ENCODE peak calls at places on chromosomes 13 and 19, in ten cellular contexts. I is HL-60, Y is stromal cell of bone marrow, O is anterior cingulate cortex, B is WTC11, M is AG10803, A is kidney tubule cell, X is sigmoid colon, D is fibroblast of lung, G is iris pigment epithelial cell. Q is an unnamed sample.

GRCh38 chr19:19866599-19867248 is 1.0 kb downstream of the ZNF253 start:
- DNase-seq in O (no peak), I (peak; percentile 50), B (peak; percentile 76), D (peak; percentile 17), Y (no peak), G (peak; percentile 18), A (peak; percentile 25), M (peak; percentile 1), X (no peak), Q (no peak)

GRCh38 chr19:5171711-5172110 is 168.9 kb downstream of the PTPRS start:
- DNase-seq in D (no peak), A (peak; percentile 17), B (no peak), I (no peak), G (peak; percentile 37), M (no peak), X (no peak), O (no peak), Y (no peak), Q (no peak)

GRCh38 chr13:71770710-71771109 is 96.3 kb downstream of the DACH1 start:
- DNase-seq in D (no peak), G (no peak), X (no peak), Y (no peak), A (peak; percentile 50), B (no peak), O (no peak), I (no peak), M (no peak), Q (no peak)

GRCh38 chr13:46675016-46675415 is 121.9 kb downstream of the ESD start:
- DNase-seq in I (no peak), G (no peak), D (peak; percentile 39), M (no peak), A (no peak), O (no peak), X (no peak), B (no peak), Y (no peak), Q (no peak)

GRCh38 chr19:13102666-13103584 is at the start of gene LYL1:
- DNase-seq in I (peak; percentile 92), A (no peak), B (peak; percentile 67), X (peak; percentile 83), O (no peak), D (no peak), G (peak; percentile 53), Y (no peak), M (no peak), Q (no peak)

GRCh38 chr13:25067054-25067453 is 28.9 kb upstream of the PABPC3 start:
- DNase-seq in X (no peak), O (no peak), I (no peak), G (no peak), A (no peak), Y (no peak), D (no peak), B (peak; percentile 35), M (no peak), Q (no peak)

GRCh38 chr19:46818812-46819211 is 30.4 kb upstream of the SLC1A5 start:
- DNase-seq in I (no peak), O (no peak), A (peak; percentile 13), Y (no peak), B (peak; percentile 41), X (no peak), M (peak; percentile 26), G (peak; percentile 54), D (peak; percentile 38), Q (no peak)

GRCh38 chr13:26964278-26965057 is 203.9 kb upstream of the GPR12 start:
- DNase-seq in B (no peak), A (peak; percentile 67), M (no peak), D (no peak), G (peak; percentile 23), Y (peak; percentile 30), I (no peak), O (no peak), X (no peak), Q (no peak)

Q was measured in AG09309.